ENCODE peak calls at places on chromosomes 12 and 14, in nine cellular contexts. One of them, this sample, is unnamed.

GRCh38 chr14:105420976-105421674 is 1.5 kb downstream of the MTA1 start:
- DNase-seq in neural crest cell: no peak
- DNase-seq in HS-27A: no peak
- DNase-seq in AG08396: no peak
- DNase-seq in gastrocnemius medialis: no peak
- DNase-seq in stimulated activated CD4-positive, alpha-beta T cell treated with anti-CD3 and anti-CD28 coated beads, Interleukin-4, amount 100 ng/mL, for 4 hours: no peak
- DNase-seq in pulmonary artery endothelial cell: no peak
- DNase-seq in PC-3: no peak
- DNase-seq in OCI-LY7: no peak
- DNase-seq in this sample: no peak

GRCh38 chr12:55681142-55682077 is 26.3 kb downstream of the ITGA7 start:
- DNase-seq in OCI-LY7: no peak
- DNase-seq in HS-27A: peak; percentile 60
- DNase-seq in gastrocnemius medialis: peak; percentile 63
- DNase-seq in AG08396: peak; percentile 53
- DNase-seq in stimulated activated CD4-positive, alpha-beta T cell treated with anti-CD3 and anti-CD28 coated beads, Interleukin-4, amount 100 ng/mL, for 4 hours: peak; percentile 41
- DNase-seq in PC-3: peak; percentile 92
- DNase-seq in pulmonary artery endothelial cell: no peak
- DNase-seq in neural crest cell: peak; percentile 32
- DNase-seq in this sample: no peak

GRCh38 chr14:94317259-94317658 is 5.9 kb downstream of the SERPINA6 start:
- DNase-seq in gastrocnemius medialis: peak; percentile 12
- DNase-seq in neural crest cell: no peak
- DNase-seq in pulmonary artery endothelial cell: no peak
- DNase-seq in AG08396: no peak
- DNase-seq in HS-27A: no peak
- DNase-seq in PC-3: no peak
- DNase-seq in OCI-LY7: no peak
- DNase-seq in stimulated activated CD4-positive, alpha-beta T cell treated with anti-CD3 and anti-CD28 coated beads, Interleukin-4, amount 100 ng/mL, for 4 hours: no peak
- DNase-seq in this sample: no peak

GRCh38 chr12:90235642-90236041 is 527.0 kb upstream of the ATP2B1 start:
- DNase-seq in HS-27A: no peak
- DNase-seq in OCI-LY7: no peak
- DNase-seq in pulmonary artery endothelial cell: no peak
- DNase-seq in PC-3: peak; percentile 40
- DNase-seq in gastrocnemius medialis: no peak
- DNase-seq in neural crest cell: no peak
- DNase-seq in AG08396: no peak
- DNase-seq in stimulated activated CD4-positive, alpha-beta T cell treated with anti-CD3 and anti-CD28 coated beads, Interleukin-4, amount 100 ng/mL, for 4 hours: no peak
- DNase-seq in this sample: no peak

GRCh38 chr14:22887260-22887989 is 4.4 kb downstream of the REM2 start:
- DNase-seq in gastrocnemius medialis: no peak
- DNase-seq in HS-27A: peak; percentile 80
- DNase-seq in OCI-LY7: peak; percentile 98
- DNase-seq in pulmonary artery endothelial cell: no peak
- DNase-seq in AG08396: peak; percentile 73
- DNase-seq in PC-3: peak; percentile 95
- DNase-seq in neural crest cell: peak; percentile 44
- DNase-seq in stimulated activated CD4-positive, alpha-beta T cell treated with anti-CD3 and anti-CD28 coated beads, Interleukin-4, amount 100 ng/mL, for 4 hours: no peak
- DNase-seq in this sample: no peak

GRCh38 chr14:52802597-52802996 is 11.2 kb upstream of the GNPNAT1 start:
- DNase-seq in AG08396: peak; percentile 55
- DNase-seq in stimulated activated CD4-positive, alpha-beta T cell treated with anti-CD3 and anti-CD28 coated beads, Interleukin-4, amount 100 ng/mL, for 4 hours: no peak
- DNase-seq in pulmonary artery endothelial cell: no peak
- DNase-seq in HS-27A: no peak
- DNase-seq in neural crest cell: no peak
- DNase-seq in OCI-LY7: no peak
- DNase-seq in PC-3: peak; percentile 96
- DNase-seq in gastrocnemius medialis: no peak
- DNase-seq in this sample: no peak

GRCh38 chr12:4120316-4120920 is 153.1 kb upstream of the CCND2 start:
- DNase-seq in pulmonary artery endothelial cell: no peak
- DNase-seq in neural crest cell: no peak
- DNase-seq in gastrocnemius medialis: no peak
- DNase-seq in AG08396: no peak
- DNase-seq in HS-27A: no peak
- DNase-seq in PC-3: no peak
- DNase-seq in OCI-LY7: no peak
- DNase-seq in stimulated activated CD4-positive, alpha-beta T cell treated with anti-CD3 and anti-CD28 coated beads, Interleukin-4, amount 100 ng/mL, for 4 hours: no peak
- DNase-seq in this sample: no peak

GRCh38 chr12:128818065-128819022 is 5.4 kb downstream of the SLC15A4 start:
- DNase-seq in PC-3: peak; percentile 33
- DNase-seq in gastrocnemius medialis: no peak
- DNase-seq in OCI-LY7: peak; percentile 54
- DNase-seq in AG08396: peak; percentile 53
- DNase-seq in stimulated activated CD4-positive, alpha-beta T cell treated with anti-CD3 and anti-CD28 coated beads, Interleukin-4, amount 100 ng/mL, for 4 hours: no peak
- DNase-seq in neural crest cell: no peak
- DNase-seq in pulmonary artery endothelial cell: no peak
- DNase-seq in HS-27A: no peak
- DNase-seq in this sample: no peak

GRCh38 chr12:106145539-106146447 is 7.0 kb upstream of the NUAK1 start:
- DNase-seq in neural crest cell: no peak
- DNase-seq in PC-3: no peak
- DNase-seq in pulmonary artery endothelial cell: peak; percentile 62
- DNase-seq in gastrocnemius medialis: peak; percentile 60
- DNase-seq in stimulated activated CD4-positive, alpha-beta T cell treated with anti-CD3 and anti-CD28 coated beads, Interleukin-4, amount 100 ng/mL, for 4 hours: no peak
- DNase-seq in HS-27A: no peak
- DNase-seq in OCI-LY7: no peak
- DNase-seq in AG08396: no peak
- DNase-seq in this sample: no peak

GRCh38 chr12:103880299-103881142 is 39.5 kb upstream of the NT5DC3 start:
- DNase-seq in PC-3: peak; percentile 26
- DNase-seq in stimulated activated CD4-positive, alpha-beta T cell treated with anti-CD3 and anti-CD28 coated beads, Interleukin-4, amount 100 ng/mL, for 4 hours: no peak
- DNase-seq in gastrocnemius medialis: no peak
- DNase-seq in neural crest cell: no peak
- DNase-seq in AG08396: no peak
- DNase-seq in HS-27A: no peak
- DNase-seq in OCI-LY7: no peak
- DNase-seq in pulmonary artery endothelial cell: peak; percentile 11
- DNase-seq in this sample: no peak

GRCh38 chr14:51219473-51220448 is 20.3 kb upstream of the TMX1 start:
- DNase-seq in AG08396: peak; percentile 19
- DNase-seq in HS-27A: no peak
- DNase-seq in stimulated activated CD4-positive, alpha-beta T cell treated with anti-CD3 and anti-CD28 coated beads, Interleukin-4, amount 100 ng/mL, for 4 hours: no peak
- DNase-seq in PC-3: peak; percentile 63
- DNase-seq in gastrocnemius medialis: no peak
- DNase-seq in pulmonary artery endothelial cell: peak; percentile 7
- DNase-seq in neural crest cell: no peak
- DNase-seq in OCI-LY7: peak; percentile 30
- DNase-seq in this sample: no peak

GRCh38 chr14:84826349-84826748 is 703.6 kb upstream of the FLRT2 start:
- DNase-seq in pulmonary artery endothelial cell: no peak
- DNase-seq in AG08396: no peak
- DNase-seq in HS-27A: no peak
- DNase-seq in neural crest cell: no peak
- DNase-seq in gastrocnemius medialis: no peak
- DNase-seq in OCI-LY7: no peak
- DNase-seq in PC-3: peak; percentile 50
- DNase-seq in stimulated activated CD4-positive, alpha-beta T cell treated with anti-CD3 and anti-CD28 coated beads, Interleukin-4, amount 100 ng/mL, for 4 hours: no peak
- DNase-seq in this sample: no peak

GRCh38 chr14:88981948-88982347 is 157.5 kb downstream of the TTC8 start:
- DNase-seq in gastrocnemius medialis: no peak
- DNase-seq in HS-27A: no peak
- DNase-seq in neural crest cell: no peak
- DNase-seq in stimulated activated CD4-positive, alpha-beta T cell treated with anti-CD3 and anti-CD28 coated beads, Interleukin-4, amount 100 ng/mL, for 4 hours: no peak
- DNase-seq in PC-3: no peak
- DNase-seq in pulmonary artery endothelial cell: no peak
- DNase-seq in OCI-LY7: no peak
- DNase-seq in AG08396: no peak
- DNase-seq in this sample: no peak

GRCh38 chr14:42193426-42193766 is 586.7 kb downstream of the LRFN5 start:
- DNase-seq in AG08396: no peak
- DNase-seq in PC-3: no peak
- DNase-seq in HS-27A: no peak
- DNase-seq in gastrocnemius medialis: no peak
- DNase-seq in neural crest cell: no peak
- DNase-seq in pulmonary artery endothelial cell: no peak
- DNase-seq in stimulated activated CD4-positive, alpha-beta T cell treated with anti-CD3 and anti-CD28 coated beads, Interleukin-4, amount 100 ng/mL, for 4 hours: no peak
- DNase-seq in OCI-LY7: no peak
- DNase-seq in this sample: no peak

GRCh38 chr12:7498832-7499231 is 4.7 kb downstream of the CD163 start:
- DNase-seq in AG08396: peak; percentile 60
- DNase-seq in PC-3: no peak
- DNase-seq in neural crest cell: no peak
- DNase-seq in stimulated activated CD4-positive, alpha-beta T cell treated with anti-CD3 and anti-CD28 coated beads, Interleukin-4, amount 100 ng/mL, for 4 hours: no peak
- DNase-seq in HS-27A: peak; percentile 86
- DNase-seq in OCI-LY7: no peak
- DNase-seq in gastrocnemius medialis: no peak
- DNase-seq in pulmonary artery endothelial cell: no peak
- DNase-seq in this sample: no peak

GRCh38 chr12:95385246-95385645 is 88.7 kb upstream of the METAP2 start:
- DNase-seq in AG08396: peak; percentile 36
- DNase-seq in stimulated activated CD4-positive, alpha-beta T cell treated with anti-CD3 and anti-CD28 coated beads, Interleukin-4, amount 100 ng/mL, for 4 hours: no peak
- DNase-seq in HS-27A: no peak
- DNase-seq in neural crest cell: no peak
- DNase-seq in OCI-LY7: peak; percentile 44
- DNase-seq in gastrocnemius medialis: peak; percentile 64
- DNase-seq in pulmonary artery endothelial cell: no peak
- DNase-seq in PC-3: no peak
- DNase-seq in this sample: no peak

GRCh38 chr12:30753233-30753632 is 1.5 kb downstream of the CAPRIN2 start:
- DNase-seq in gastrocnemius medialis: no peak
- DNase-seq in PC-3: peak; percentile 43
- DNase-seq in AG08396: peak; percentile 17
- DNase-seq in OCI-LY7: peak; percentile 60
- DNase-seq in neural crest cell: peak; percentile 21
- DNase-seq in pulmonary artery endothelial cell: peak; percentile 3
- DNase-seq in stimulated activated CD4-positive, alpha-beta T cell treated with anti-CD3 and anti-CD28 coated beads, Interleukin-4, amount 100 ng/mL, for 4 hours: peak; percentile 9
- DNase-seq in HS-27A: peak; percentile 49
- DNase-seq in this sample: no peak

GRCh38 chr14:35215110-35215872 is 76.9 kb upstream of the PSMA6 start:
- DNase-seq in PC-3: peak; percentile 63
- DNase-seq in HS-27A: peak; percentile 26
- DNase-seq in neural crest cell: no peak
- DNase-seq in pulmonary artery endothelial cell: peak; percentile 20
- DNase-seq in AG08396: peak; percentile 29
- DNase-seq in stimulated activated CD4-positive, alpha-beta T cell treated with anti-CD3 and anti-CD28 coated beads, Interleukin-4, amount 100 ng/mL, for 4 hours: no peak
- DNase-seq in gastrocnemius medialis: no peak
- DNase-seq in OCI-LY7: peak; percentile 47
- DNase-seq in this sample: no peak

GRCh38 chr12:53596920-53597363 is 29.2 kb downstream of the ATF7 start:
- DNase-seq in PC-3: no peak
- DNase-seq in neural crest cell: no peak
- DNase-seq in gastrocnemius medialis: no peak
- DNase-seq in pulmonary artery endothelial cell: peak; percentile 67
- DNase-seq in AG08396: no peak
- DNase-seq in HS-27A: no peak
- DNase-seq in stimulated activated CD4-positive, alpha-beta T cell treated with anti-CD3 and anti-CD28 coated beads, Interleukin-4, amount 100 ng/mL, for 4 hours: no peak
- DNase-seq in OCI-LY7: no peak
- DNase-seq in this sample: no peak

This sample was measured in KG1.